ENCODE peak calls at places on chromosomes 11 and 22, in four cellular contexts. S, I, H and K are unnamed samples.
A peak's percentile ranks its signal among the peaks of the same experiment; 100 is the strongest.

GRCh38 chr11:8370812-8371515 is 107.3 kb upstream of the LMO1 start:
- DNase-seq in S (peak; percentile 40), I (no peak), H (no peak), K (no peak)

GRCh38 chr22:23072911-23073491 is 2.7 kb downstream of the GNAZ start:
- DNase-seq in S (peak; percentile 54), I (no peak), H (no peak), K (no peak)

GRCh38 chr11:19711911-19712280 is 741 bp upstream of the NAV2 start:
- DNase-seq in S (no peak), I (peak; percentile 48), H (no peak), K (no peak)

GRCh38 chr22:39215430-39216142 is 29.2 kb downstream of the PDGFB start:
- DNase-seq in S (peak; percentile 52), I (no peak), H (no peak), K (no peak)

GRCh38 chr11:26827567-26828037 is 105.7 kb upstream of the SLC5A12 start:
- DNase-seq in S (no peak), I (peak; percentile 86), H (no peak), K (no peak)

GRCh38 chr11:108895579-108896480 is 231.0 kb downstream of the DDX10 start:
- DNase-seq in S (no peak), I (peak; percentile 45), H (no peak), K (no peak)

GRCh38 chr11:35122308-35122707 is 16.7 kb upstream of the CD44 start:
- DNase-seq in S (no peak), I (no peak), H (no peak), K (no peak)

GRCh38 chr11:134047586-134047999 is 21.3 kb upstream of the JAM3 start:
- DNase-seq in S (peak; percentile 68), I (peak; percentile 41), H (no peak), K (no peak)

GRCh38 chr11:107583629-107584195 is 7.2 kb upstream of the ELMOD1 start:
- DNase-seq in S (no peak), I (no peak), H (no peak), K (no peak)

GRCh38 chr11:93039841-93040240 is 70.4 kb downstream of the MTNR1B start:
- DNase-seq in S (no peak), I (no peak), H (no peak), K (no peak)

GRCh38 chr11:113202431-113202830 is 112.0 kb upstream of the TTC12 start:
- DNase-seq in S (no peak), I (peak; percentile 26), H (no peak), K (no peak)

GRCh38 chr11:131370901-131371790 is 731 bp downstream of the NTM start:
- DNase-seq in S (no peak), I (no peak), H (no peak), K (no peak)

GRCh38 chr22:48635825-48636224 is 1191.8 kb downstream of the BRD1 start:
- DNase-seq in S (no peak), I (no peak), H (no peak), K (no peak)

GRCh38 chr11:8033791-8034585 is 46.9 kb downstream of the EIF3F start:
- DNase-seq in S (peak; percentile 40), I (no peak), H (no peak), K (no peak)

GRCh38 chr22:26416670-26417270 is 12.3 kb upstream of the ASPHD2 start:
- DNase-seq in S (no peak), I (peak; percentile 70), H (no peak), K (no peak)

GRCh38 chr11:121886005-121886739 is 229.8 kb downstream of the BLID start:
- DNase-seq in S (no peak), I (no peak), H (no peak), K (peak; percentile 47)

GRCh38 chr22:26086359-26086758 is 82.9 kb upstream of the SEZ6L start:
- DNase-seq in S (no peak), I (no peak), H (no peak), K (no peak)

GRCh38 chr11:79920480-79920879 is 479.6 kb upstream of the TENM4 start:
- DNase-seq in S (no peak), I (no peak), H (no peak), K (no peak)

GRCh38 chr22:35314161-35314942 is 14.7 kb downstream of the TOM1 start:
- DNase-seq in S (no peak), I (no peak), H (no peak), K (no peak)

GRCh38 chr11:61406067-61406466 is 13.7 kb downstream of the TMEM216 start:
- DNase-seq in S (no peak), I (no peak), H (no peak), K (no peak)

GRCh38 chr11:70933986-70934583 is 318.3 kb downstream of the SHANK2 start:
- DNase-seq in S (no peak), I (no peak), H (no peak), K (no peak)

GRCh38 chr22:50232481-50233151 is 12.2 kb downstream of the TUBGCP6 start:
- DNase-seq in S (no peak), I (no peak), H (no peak), K (no peak)